ENCODE peak calls at places on chromosomes 4 and X, in nine cellular contexts. One of them, this sample, is unnamed.

GRCh38 chrX:65596270-65596669 is 61.7 kb upstream of the LAS1L start:
- DNase-seq in Calu3: no peak
- DNase-seq in HepG2: no peak
- DNase-seq in WTC11: no peak
- DNase-seq in lower leg skin: peak; percentile 80
- DNase-seq in mesothelial cell of epicardium: no peak
- DNase-seq in bronchial epithelial cell: peak; percentile 69
- DNase-seq in uterus: peak; percentile 40
- DNase-seq in neural crest cell: no peak
- DNase-seq in this sample: peak; percentile 57

GRCh38 chr4:173415092-173415491 is 16.2 kb upstream of the SCRG1 start:
- DNase-seq in WTC11: no peak
- DNase-seq in mesothelial cell of epicardium: no peak
- DNase-seq in neural crest cell: no peak
- DNase-seq in lower leg skin: no peak
- DNase-seq in Calu3: no peak
- DNase-seq in uterus: no peak
- DNase-seq in HepG2: no peak
- DNase-seq in bronchial epithelial cell: peak; percentile 69
- DNase-seq in this sample: peak; percentile 27

GRCh38 chr4:47118192-47118879 is 87.0 kb downstream of the GABRB1 start:
- DNase-seq in mesothelial cell of epicardium: no peak
- DNase-seq in bronchial epithelial cell: no peak
- DNase-seq in neural crest cell: no peak
- DNase-seq in HepG2: no peak
- DNase-seq in WTC11: no peak
- DNase-seq in Calu3: no peak
- DNase-seq in uterus: no peak
- DNase-seq in lower leg skin: no peak
- DNase-seq in this sample: no peak

GRCh38 chr4:18777190-18777589 is 755.6 kb upstream of the LCORL start:
- DNase-seq in WTC11: no peak
- DNase-seq in HepG2: no peak
- DNase-seq in lower leg skin: no peak
- DNase-seq in Calu3: no peak
- DNase-seq in neural crest cell: no peak
- DNase-seq in mesothelial cell of epicardium: no peak
- DNase-seq in uterus: no peak
- DNase-seq in bronchial epithelial cell: no peak
- DNase-seq in this sample: no peak

GRCh38 chr4:166675411-166675810 is 558.9 kb downstream of the SPOCK3 start:
- DNase-seq in mesothelial cell of epicardium: no peak
- DNase-seq in neural crest cell: no peak
- DNase-seq in lower leg skin: no peak
- DNase-seq in HepG2: no peak
- DNase-seq in bronchial epithelial cell: peak; percentile 60
- DNase-seq in WTC11: no peak
- DNase-seq in uterus: no peak
- DNase-seq in Calu3: peak; percentile 5
- DNase-seq in this sample: peak; percentile 55

GRCh38 chr4:137703225-137703624 is 170.9 kb upstream of the PCDH18 start:
- DNase-seq in WTC11: no peak
- DNase-seq in uterus: no peak
- DNase-seq in lower leg skin: no peak
- DNase-seq in mesothelial cell of epicardium: no peak
- DNase-seq in bronchial epithelial cell: no peak
- DNase-seq in Calu3: no peak
- DNase-seq in neural crest cell: no peak
- DNase-seq in HepG2: no peak
- DNase-seq in this sample: no peak

GRCh38 chr4:4778491-4779003 is 80.9 kb upstream of the MSX1 start:
- DNase-seq in HepG2: no peak
- DNase-seq in mesothelial cell of epicardium: no peak
- DNase-seq in uterus: no peak
- DNase-seq in lower leg skin: no peak
- DNase-seq in WTC11: no peak
- DNase-seq in neural crest cell: no peak
- DNase-seq in bronchial epithelial cell: no peak
- DNase-seq in Calu3: no peak
- DNase-seq in this sample: no peak

GRCh38 chrX:97315939-97316338 is 432.2 kb downstream of the RPA4 start:
- DNase-seq in neural crest cell: no peak
- DNase-seq in Calu3: no peak
- DNase-seq in HepG2: no peak
- DNase-seq in bronchial epithelial cell: no peak
- DNase-seq in uterus: no peak
- DNase-seq in lower leg skin: no peak
- DNase-seq in mesothelial cell of epicardium: no peak
- DNase-seq in WTC11: peak; percentile 43
- DNase-seq in this sample: no peak

DNA sequence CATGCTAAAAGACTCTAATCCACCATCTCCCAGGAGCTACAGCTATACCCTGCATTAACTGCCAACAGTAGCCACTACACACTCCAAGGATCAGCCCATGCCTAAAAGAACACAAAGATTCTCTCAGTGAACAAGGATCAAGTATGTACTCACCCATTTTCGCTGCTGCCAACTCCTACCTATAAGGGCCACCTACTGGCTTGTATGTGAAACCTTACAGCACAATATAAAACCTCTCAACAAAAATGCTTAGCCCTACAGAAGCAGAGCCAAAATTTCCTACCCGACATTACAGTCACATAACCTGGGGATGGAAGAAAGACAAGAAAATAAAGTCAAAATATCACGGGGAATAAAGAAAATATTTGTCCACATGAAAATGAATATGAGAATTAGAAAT is 562.8 kb upstream of the POU3F4 start:
- DNase-seq in lower leg skin: no peak
- DNase-seq in HepG2: no peak
- DNase-seq in uterus: no peak
- DNase-seq in Calu3: no peak
- DNase-seq in neural crest cell: no peak
- DNase-seq in WTC11: no peak
- DNase-seq in bronchial epithelial cell: no peak
- DNase-seq in mesothelial cell of epicardium: no peak
- DNase-seq in this sample: peak; percentile 0
- TF ChIP-seq CTCF in lower leg skin: no peak
- TF ChIP-seq CTCF in HepG2: no peak
- TF ChIP-seq CTCF in uterus: no peak
- TF ChIP-seq CTCF in Calu3: no peak
- TF ChIP-seq CTCF in neural crest cell: no peak
- TF ChIP-seq CTCF in WTC11: no peak
- TF ChIP-seq CTCF in bronchial epithelial cell: no peak
- TF ChIP-seq CTCF in mesothelial cell of epicardium: no peak
- TF ChIP-seq CTCF in this sample: no peak

GRCh38 chrX:63551856-63552255 is 200.7 kb upstream of the SPIN4 start:
- DNase-seq in mesothelial cell of epicardium: no peak
- DNase-seq in bronchial epithelial cell: no peak
- DNase-seq in HepG2: no peak
- DNase-seq in neural crest cell: no peak
- DNase-seq in lower leg skin: no peak
- DNase-seq in uterus: no peak
- DNase-seq in WTC11: no peak
- DNase-seq in Calu3: no peak
- DNase-seq in this sample: no peak
- TF ChIP-seq CTCF in mesothelial cell of epicardium: no peak
- TF ChIP-seq CTCF in bronchial epithelial cell: no peak
- TF ChIP-seq CTCF in HepG2: no peak
- TF ChIP-seq CTCF in neural crest cell: no peak
- TF ChIP-seq CTCF in lower leg skin: no peak
- TF ChIP-seq CTCF in uterus: no peak
- TF ChIP-seq CTCF in WTC11: no peak
- TF ChIP-seq CTCF in Calu3: no peak
- TF ChIP-seq CTCF in this sample: no peak

GRCh38 chr4:2900701-2901100 is 57.1 kb downstream of the ADD1 start:
- DNase-seq in Calu3: no peak
- DNase-seq in uterus: no peak
- DNase-seq in mesothelial cell of epicardium: no peak
- DNase-seq in WTC11: no peak
- DNase-seq in neural crest cell: no peak
- DNase-seq in bronchial epithelial cell: peak; percentile 68
- DNase-seq in HepG2: no peak
- DNase-seq in lower leg skin: no peak
- DNase-seq in this sample: no peak
- TF ChIP-seq CTCF in Calu3: no peak
- TF ChIP-seq CTCF in uterus: no peak
- TF ChIP-seq CTCF in mesothelial cell of epicardium: no peak
- TF ChIP-seq CTCF in WTC11: no peak
- TF ChIP-seq CTCF in neural crest cell: no peak
- TF ChIP-seq CTCF in bronchial epithelial cell: no peak
- TF ChIP-seq CTCF in HepG2: no peak
- TF ChIP-seq CTCF in lower leg skin: no peak
- TF ChIP-seq CTCF in this sample: no peak

GRCh38 chr4:127521463-127521862 is 111.3 kb upstream of the INTU start:
- DNase-seq in bronchial epithelial cell: no peak
- DNase-seq in WTC11: no peak
- DNase-seq in lower leg skin: no peak
- DNase-seq in mesothelial cell of epicardium: no peak
- DNase-seq in Calu3: no peak
- DNase-seq in neural crest cell: no peak
- DNase-seq in uterus: no peak
- DNase-seq in HepG2: no peak
- DNase-seq in this sample: no peak
- TF ChIP-seq CTCF in bronchial epithelial cell: no peak
- TF ChIP-seq CTCF in WTC11: no peak
- TF ChIP-seq CTCF in lower leg skin: no peak
- TF ChIP-seq CTCF in mesothelial cell of epicardium: no peak
- TF ChIP-seq CTCF in Calu3: no peak
- TF ChIP-seq CTCF in neural crest cell: no peak
- TF ChIP-seq CTCF in uterus: no peak
- TF ChIP-seq CTCF in HepG2: no peak
- TF ChIP-seq CTCF in this sample: no peak

GRCh38 chrX:11138498-11139390 is 27.6 kb downstream of the HCCS start:
- DNase-seq in bronchial epithelial cell: no peak
- DNase-seq in HepG2: no peak
- DNase-seq in WTC11: no peak
- DNase-seq in lower leg skin: no peak
- DNase-seq in mesothelial cell of epicardium: peak; percentile 23
- DNase-seq in neural crest cell: no peak
- DNase-seq in Calu3: no peak
- DNase-seq in uterus: no peak
- DNase-seq in this sample: no peak

GRCh38 chrX:11135483-11136185 is 24.5 kb downstream of the HCCS start:
- DNase-seq in HepG2: no peak
- DNase-seq in neural crest cell: no peak
- DNase-seq in WTC11: no peak
- DNase-seq in bronchial epithelial cell: no peak
- DNase-seq in Calu3: no peak
- DNase-seq in lower leg skin: no peak
- DNase-seq in mesothelial cell of epicardium: no peak
- DNase-seq in uterus: no peak
- DNase-seq in this sample: no peak

DNA sequence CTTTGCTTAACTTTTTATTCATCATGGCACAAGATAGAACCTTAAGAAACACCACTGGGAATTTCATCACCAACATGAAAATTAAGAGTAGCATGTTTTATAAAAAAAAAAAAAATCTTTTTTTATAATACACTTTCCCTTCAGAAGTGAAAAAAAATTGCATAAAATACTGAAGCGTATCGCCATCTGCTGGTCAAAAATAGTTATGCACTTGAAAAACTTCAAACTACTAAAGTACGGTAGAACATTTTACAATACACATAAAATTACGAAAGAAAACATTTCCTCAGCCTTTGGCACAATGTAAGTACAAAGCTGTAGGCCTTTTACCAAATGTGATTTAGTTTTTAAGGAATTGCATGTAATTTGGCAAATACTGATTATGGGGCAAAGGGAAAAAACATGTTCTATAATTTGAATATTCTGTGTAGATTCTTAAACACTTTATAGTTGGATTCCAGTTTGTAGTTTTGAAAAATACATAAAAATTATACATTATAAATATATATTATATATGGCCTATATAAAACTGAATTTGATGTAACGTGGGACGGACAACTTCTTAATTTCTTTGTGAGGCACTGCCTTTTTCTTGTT is 26.5 kb downstream of the HCCS start:
- DNase-seq in bronchial epithelial cell: peak; percentile 20
- DNase-seq in WTC11: no peak
- DNase-seq in Calu3: peak; percentile 4
- DNase-seq in neural crest cell: no peak
- DNase-seq in mesothelial cell of epicardium: no peak
- DNase-seq in lower leg skin: no peak
- DNase-seq in uterus: no peak
- DNase-seq in HepG2: peak; percentile 1
- DNase-seq in this sample: peak; percentile 60
- TF ChIP-seq CTCF in bronchial epithelial cell: peak; percentile 27
- TF ChIP-seq CTCF in WTC11: no peak
- TF ChIP-seq CTCF in Calu3: no peak
- TF ChIP-seq CTCF in neural crest cell: peak; percentile 82
- TF ChIP-seq CTCF in mesothelial cell of epicardium: peak; percentile 97
- TF ChIP-seq CTCF in lower leg skin: no peak
- TF ChIP-seq CTCF in uterus: peak; percentile 66
- TF ChIP-seq CTCF in HepG2: peak; percentile 34
- TF ChIP-seq CTCF in this sample: peak; percentile 55

DNA sequence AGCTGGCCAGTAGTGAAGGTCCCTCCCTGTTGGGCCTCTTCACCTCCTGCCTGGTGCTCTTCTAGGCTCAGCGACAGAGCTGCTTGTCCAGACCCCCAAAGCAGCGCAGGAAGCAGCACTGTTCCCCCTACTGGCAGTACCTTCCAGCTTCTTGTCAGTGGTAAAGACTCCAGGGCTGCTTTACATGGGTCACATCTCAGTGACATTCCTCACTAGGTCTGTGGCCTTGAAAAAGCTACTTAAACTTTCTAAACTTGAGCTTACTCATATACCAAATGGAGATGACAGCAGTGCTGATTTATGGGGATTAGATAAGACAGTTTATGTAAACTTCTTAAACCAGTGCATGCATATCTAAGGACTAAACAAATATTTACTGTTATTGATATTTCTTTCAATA is 117.3 kb downstream of the FAT4 start:
- DNase-seq in neural crest cell: no peak
- DNase-seq in uterus: no peak
- DNase-seq in HepG2: peak; percentile 0
- DNase-seq in mesothelial cell of epicardium: no peak
- DNase-seq in lower leg skin: no peak
- DNase-seq in Calu3: no peak
- DNase-seq in bronchial epithelial cell: no peak
- DNase-seq in WTC11: peak; percentile 44
- DNase-seq in this sample: peak; percentile 45
- TF ChIP-seq CTCF in neural crest cell: no peak
- TF ChIP-seq CTCF in uterus: no peak
- TF ChIP-seq CTCF in HepG2: no peak
- TF ChIP-seq CTCF in mesothelial cell of epicardium: no peak
- TF ChIP-seq CTCF in lower leg skin: no peak
- TF ChIP-seq CTCF in Calu3: no peak
- TF ChIP-seq CTCF in bronchial epithelial cell: no peak
- TF ChIP-seq CTCF in WTC11: no peak
- TF ChIP-seq CTCF in this sample: peak; percentile 50

GRCh38 chr4:9927317-9928007 is 93.8 kb downstream of the SLC2A9 start:
- DNase-seq in HepG2: no peak
- DNase-seq in Calu3: no peak
- DNase-seq in bronchial epithelial cell: no peak
- DNase-seq in uterus: no peak
- DNase-seq in lower leg skin: peak; percentile 58
- DNase-seq in WTC11: no peak
- DNase-seq in neural crest cell: no peak
- DNase-seq in mesothelial cell of epicardium: no peak
- DNase-seq in this sample: no peak
- TF ChIP-seq CTCF in HepG2: no peak
- TF ChIP-seq CTCF in Calu3: no peak
- TF ChIP-seq CTCF in bronchial epithelial cell: peak; percentile 1
- TF ChIP-seq CTCF in uterus: no peak
- TF ChIP-seq CTCF in lower leg skin: no peak
- TF ChIP-seq CTCF in WTC11: no peak
- TF ChIP-seq CTCF in neural crest cell: no peak
- TF ChIP-seq CTCF in mesothelial cell of epicardium: no peak
- TF ChIP-seq CTCF in this sample: peak; percentile 14